ENCODE peak calls at places on chromosomes 12 and 14, in five cellular contexts. One of them, this sample, is unnamed.

GRCh38 chr12:122051231-122051876 is 27.2 kb upstream of the MLXIP start:
- DNase-seq in mesenchymal stem cell: peak
- DNase-seq in H1: no peak
- DNase-seq in trophoblast cell: no peak
- DNase-seq in H9: no peak
- DNase-seq in this sample: no peak

GRCh38 chr12:75556306-75556899 is 45.0 kb upstream of the KRR1 start:
- DNase-seq in trophoblast cell: no peak
- DNase-seq in mesenchymal stem cell: no peak
- DNase-seq in H9: no peak
- DNase-seq in H1: no peak
- DNase-seq in this sample: no peak

GRCh38 chr12:112368856-112369255 is 13.4 kb downstream of the HECTD4 start:
- DNase-seq in H9: no peak
- DNase-seq in mesenchymal stem cell: no peak
- DNase-seq in trophoblast cell: no peak
- DNase-seq in H1: no peak
- DNase-seq in this sample: no peak

GRCh38 chr14:54450535-54450934 is 9.4 kb upstream of the CNIH1 start:
- DNase-seq in H1: no peak
- DNase-seq in mesenchymal stem cell: peak
- DNase-seq in H9: no peak
- DNase-seq in trophoblast cell: peak
- DNase-seq in this sample: no peak

GRCh38 chr14:81991998-81992397 is 458.3 kb upstream of the SEL1L start:
- DNase-seq in trophoblast cell: no peak
- DNase-seq in H9: no peak
- DNase-seq in H1: no peak
- DNase-seq in mesenchymal stem cell: peak
- DNase-seq in this sample: no peak

GRCh38 chr14:102774391-102775153 is 2.7 kb upstream of the TRAF3 start:
- DNase-seq in trophoblast cell: peak
- DNase-seq in mesenchymal stem cell: peak
- DNase-seq in H1: peak
- DNase-seq in H9: peak
- DNase-seq in this sample: no peak

GRCh38 chr12:46404225-46404631 is 31.7 kb upstream of the SLC38A2 start:
- DNase-seq in mesenchymal stem cell: peak
- DNase-seq in H1: no peak
- DNase-seq in trophoblast cell: no peak
- DNase-seq in H9: no peak
- DNase-seq in this sample: no peak

GRCh38 chr12:64903738-64904137 is 79.3 kb downstream of the TBC1D30 start:
- DNase-seq in trophoblast cell: no peak
- DNase-seq in H9: no peak
- DNase-seq in mesenchymal stem cell: no peak
- DNase-seq in H1: no peak
- DNase-seq in this sample: no peak

GRCh38 chr12:109741286-109741969 is 27.8 kb downstream of the FAM222A start:
- DNase-seq in H9: peak
- DNase-seq in mesenchymal stem cell: no peak
- DNase-seq in H1: peak
- DNase-seq in trophoblast cell: no peak
- DNase-seq in this sample: no peak

GRCh38 chr12:75208851-75209781 is 523 bp downstream of the KCNC2 start:
- DNase-seq in trophoblast cell: no peak
- DNase-seq in mesenchymal stem cell: peak
- DNase-seq in H9: peak
- DNase-seq in H1: peak
- DNase-seq in this sample: peak

GRCh38 chr12:71250186-71250585 is 92.4 kb upstream of the TSPAN8 start:
- DNase-seq in H9: no peak
- DNase-seq in trophoblast cell: peak
- DNase-seq in H1: no peak
- DNase-seq in mesenchymal stem cell: no peak
- DNase-seq in this sample: no peak

GRCh38 chr12:57276935-57277563 is 26.1 kb upstream of the STAC3 start:
- DNase-seq in mesenchymal stem cell: peak
- DNase-seq in H9: peak
- DNase-seq in trophoblast cell: no peak
- DNase-seq in H1: no peak
- DNase-seq in this sample: no peak

GRCh38 chr14:70823281-70823680 is 14.0 kb upstream of the MAP3K9 start:
- DNase-seq in H1: no peak
- DNase-seq in H9: no peak
- DNase-seq in trophoblast cell: no peak
- DNase-seq in mesenchymal stem cell: no peak
- DNase-seq in this sample: no peak

GRCh38 chr12:27852117-27852516 is 72.1 kb upstream of the MANSC4 start:
- DNase-seq in H1: no peak
- DNase-seq in mesenchymal stem cell: no peak
- DNase-seq in H9: no peak
- DNase-seq in trophoblast cell: no peak
- DNase-seq in this sample: no peak

GRCh38 chr12:27851311-27851710 is 71.3 kb upstream of the MANSC4 start:
- DNase-seq in mesenchymal stem cell: no peak
- DNase-seq in H9: no peak
- DNase-seq in trophoblast cell: no peak
- DNase-seq in H1: no peak
- DNase-seq in this sample: no peak

DNA sequence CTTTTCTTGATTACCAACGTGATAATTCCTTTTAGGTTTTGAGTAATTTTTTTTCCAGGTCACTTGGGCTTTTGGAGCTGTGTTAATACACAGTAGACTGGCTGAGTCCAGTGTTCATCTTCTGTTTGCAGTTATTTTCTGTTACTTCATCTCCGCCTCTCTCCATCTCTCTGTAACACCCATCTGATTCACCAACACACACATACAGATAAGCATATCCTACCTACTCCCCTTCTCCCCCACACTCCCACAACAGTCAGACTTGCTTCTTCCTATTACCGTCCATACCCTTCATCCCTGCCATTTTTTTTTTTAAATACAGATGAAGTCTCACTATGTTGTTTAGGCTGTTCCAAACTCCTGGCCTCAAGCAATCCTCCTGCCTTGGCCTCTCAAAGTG is 72.7 kb upstream of the MANSC4 start:
- DNase-seq in mesenchymal stem cell: no peak
- DNase-seq in trophoblast cell: no peak
- DNase-seq in H9: no peak
- DNase-seq in H1: no peak
- DNase-seq in this sample: no peak
- H2BK12ac ChIP-seq in mesenchymal stem cell: no peak
- H2BK12ac ChIP-seq in trophoblast cell: no peak
- H2BK12ac ChIP-seq in H9: no peak
- H2BK12ac ChIP-seq in H1: no peak
- H2BK12ac ChIP-seq in this sample: no peak

GRCh38 chr12:98868538-98868937 is 223.4 kb downstream of the APAF1 start:
- DNase-seq in H9: no peak
- DNase-seq in trophoblast cell: no peak
- DNase-seq in mesenchymal stem cell: no peak
- DNase-seq in H1: no peak
- DNase-seq in this sample: no peak

GRCh38 chr12:98868076-98868475 is 223.0 kb downstream of the APAF1 start:
- DNase-seq in H1: no peak
- DNase-seq in mesenchymal stem cell: no peak
- DNase-seq in H9: no peak
- DNase-seq in trophoblast cell: no peak
- DNase-seq in this sample: no peak

GRCh38 chr12:98873823-98874222 is 228.7 kb downstream of the APAF1 start:
- DNase-seq in H1: no peak
- DNase-seq in trophoblast cell: no peak
- DNase-seq in mesenchymal stem cell: no peak
- DNase-seq in H9: no peak
- DNase-seq in this sample: no peak

GRCh38 chr12:98870521-98870920 is 225.4 kb downstream of the APAF1 start:
- DNase-seq in H1: no peak
- DNase-seq in mesenchymal stem cell: no peak
- DNase-seq in H9: no peak
- DNase-seq in trophoblast cell: no peak
- DNase-seq in this sample: peak

DNA sequence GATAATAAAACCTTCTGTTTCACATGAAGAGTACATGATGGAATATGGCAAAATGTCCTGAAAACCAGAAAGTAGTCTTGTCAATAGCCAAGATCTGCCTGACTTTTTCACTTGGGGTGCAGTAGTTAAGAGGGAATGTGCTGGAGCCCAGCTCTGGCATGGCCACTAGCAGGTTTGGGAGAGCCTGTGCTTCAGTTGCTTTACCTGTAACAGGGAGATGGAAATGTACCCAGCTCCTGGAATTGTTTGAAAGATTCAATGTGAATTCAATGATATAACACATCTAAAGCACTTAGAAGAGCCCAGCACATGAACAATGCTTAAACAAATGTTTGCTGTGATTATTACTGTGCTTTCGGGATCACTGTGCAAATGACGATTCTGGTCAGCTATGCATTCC is 224.8 kb downstream of the APAF1 start:
- DNase-seq in H1: no peak
- DNase-seq in H9: no peak
- DNase-seq in trophoblast cell: no peak
- DNase-seq in mesenchymal stem cell: no peak
- DNase-seq in this sample: no peak
- H2BK5ac ChIP-seq in H1: no peak
- H2BK5ac ChIP-seq in H9: no peak
- H2BK5ac ChIP-seq in trophoblast cell: no peak
- H2BK5ac ChIP-seq in mesenchymal stem cell: no peak
- H2BK5ac ChIP-seq in this sample: no peak

DNA sequence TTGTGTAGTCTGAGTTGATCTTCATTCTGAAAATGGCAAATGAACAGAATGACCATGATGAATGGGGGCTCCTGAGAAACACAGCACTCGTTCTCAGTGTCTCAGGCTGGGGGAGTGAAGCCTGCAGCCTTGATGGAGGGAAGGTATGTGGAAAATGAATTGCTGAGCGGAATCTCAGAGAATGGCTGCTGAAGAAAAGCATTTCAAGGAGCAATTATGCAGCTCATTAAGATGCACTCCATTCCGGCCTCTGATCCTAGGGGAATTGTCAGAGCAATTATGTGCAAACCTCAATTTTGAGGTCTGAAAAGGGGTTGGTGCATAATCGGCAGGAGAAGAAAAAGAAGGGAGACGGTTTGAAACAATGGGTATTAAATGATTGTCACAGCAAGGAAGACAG is 167.2 kb downstream of the CHST11 start:
- DNase-seq in H9: no peak
- DNase-seq in H1: no peak
- DNase-seq in mesenchymal stem cell: no peak
- DNase-seq in trophoblast cell: peak
- DNase-seq in this sample: peak
- H3K27ac ChIP-seq in H9: no peak
- H3K27ac ChIP-seq in H1: no peak
- H3K27ac ChIP-seq in mesenchymal stem cell: no peak
- H3K27ac ChIP-seq in trophoblast cell: no peak
- H3K27ac ChIP-seq in this sample: peak

GRCh38 chr12:80708535-80709328 is 1.3 kb downstream of the MYF6 start:
- DNase-seq in H9: peak
- DNase-seq in H1: peak
- DNase-seq in trophoblast cell: no peak
- DNase-seq in mesenchymal stem cell: peak
- DNase-seq in this sample: no peak
- H2BK12ac ChIP-seq in H9: no peak
- H2BK12ac ChIP-seq in H1: no peak
- H2BK12ac ChIP-seq in trophoblast cell: no peak
- H2BK12ac ChIP-seq in mesenchymal stem cell: no peak
- H2BK12ac ChIP-seq in this sample: no peak

GRCh38 chr14:52801014-52801708 is 9.8 kb upstream of the GNPNAT1 start:
- DNase-seq in H1: no peak
- DNase-seq in trophoblast cell: peak
- DNase-seq in mesenchymal stem cell: peak
- DNase-seq in H9: no peak
- DNase-seq in this sample: no peak
- H2BK5ac ChIP-seq in H1: no peak
- H2BK5ac ChIP-seq in trophoblast cell: no peak
- H2BK5ac ChIP-seq in mesenchymal stem cell: no peak
- H2BK5ac ChIP-seq in H9: no peak
- H2BK5ac ChIP-seq in this sample: no peak

GRCh38 chr12:11663128-11663527 is 13.7 kb downstream of the ETV6 start:
- DNase-seq in mesenchymal stem cell: peak
- DNase-seq in trophoblast cell: no peak
- DNase-seq in H1: no peak
- DNase-seq in H9: no peak
- DNase-seq in this sample: no peak

GRCh38 chr12:11658796-11659195 is 9.3 kb downstream of the ETV6 start:
- DNase-seq in H9: no peak
- DNase-seq in mesenchymal stem cell: peak
- DNase-seq in H1: no peak
- DNase-seq in trophoblast cell: no peak
- DNase-seq in this sample: no peak

GRCh38 chr12:11662369-11662768 is 12.9 kb downstream of the ETV6 start:
- DNase-seq in H1: no peak
- DNase-seq in trophoblast cell: no peak
- DNase-seq in H9: no peak
- DNase-seq in mesenchymal stem cell: no peak
- DNase-seq in this sample: no peak

GRCh38 chr12:11661491-11662085 is 12.1 kb downstream of the ETV6 start:
- DNase-seq in mesenchymal stem cell: no peak
- DNase-seq in H9: no peak
- DNase-seq in trophoblast cell: no peak
- DNase-seq in H1: no peak
- DNase-seq in this sample: no peak

GRCh38 chr12:11660624-11661023 is 11.2 kb downstream of the ETV6 start:
- DNase-seq in trophoblast cell: no peak
- DNase-seq in H1: no peak
- DNase-seq in H9: no peak
- DNase-seq in mesenchymal stem cell: no peak
- DNase-seq in this sample: no peak
- H3K27ac ChIP-seq in trophoblast cell: no peak
- H3K27ac ChIP-seq in H1: no peak
- H3K27ac ChIP-seq in H9: no peak
- H3K27ac ChIP-seq in mesenchymal stem cell: no peak
- H3K27ac ChIP-seq in this sample: no peak